ENCODE peak calls at places on chromosomes 1 and 21, in ten cellular contexts. I is tibial nerve, X is A549, Q is esophagus squamous epithelium, E is suprapubic skin, D is K562, F is prostate gland, O is sigmoid colon, L is right lobe of liver, K is heart left ventricle. T is an unnamed sample.
A peak's percentile ranks its signal among the peaks of the same experiment; 100 is the strongest.

GRCh38 chr1:164518692-164519332 is 40.2 kb upstream of the PBX1 start:
- DNase-seq in F (no peak), I (no peak), X (no peak), Q (no peak), K (no peak), O (no peak), L (no peak), E (no peak), D (no peak), T (no peak)

GRCh38 chr21:26116456-26117011 is 54.0 kb downstream of the APP start:
- DNase-seq in E (no peak), K (no peak), Q (no peak), O (no peak), X (no peak), I (no peak), L (no peak), F (peak; percentile 28), D (no peak), T (no peak)

GRCh38 chr1:196462101-196462500 is 146.1 kb downstream of the KCNT2 start:
- DNase-seq in L (no peak), Q (no peak), E (no peak), D (no peak), F (no peak), K (no peak), X (no peak), I (no peak), O (no peak), T (no peak)

GRCh38 chr21:45548711-45549491 is 6.7 kb upstream of the SLC19A1 start:
- DNase-seq in K (no peak), X (no peak), Q (no peak), O (no peak), F (no peak), I (no peak), E (peak; percentile 61), L (no peak), D (no peak), T (no peak)

GRCh38 chr1:92784051-92784638 is 763 bp downstream of the EVI5 start:
- DNase-seq in D (no peak), K (peak; percentile 49), X (peak; percentile 25), E (no peak), Q (no peak), I (peak; percentile 16), O (peak; percentile 75), F (peak; percentile 20), L (peak; percentile 40), T (no peak)

GRCh38 chr1:43314233-43314632 is 13.5 kb downstream of the TIE1 start:
- DNase-seq in Q (no peak), E (no peak), L (no peak), F (no peak), O (peak; percentile 19), X (no peak), D (no peak), I (no peak), K (no peak), T (no peak)

GRCh38 chr1:89523597-89524368 is 846 bp upstream of the LRRC8B start:
- DNase-seq in D (peak; percentile 33), I (no peak), E (no peak), O (no peak), Q (no peak), F (no peak), L (no peak), X (peak; percentile 18), K (peak; percentile 40), T (peak; percentile 36)

GRCh38 chr1:173448945-173449344 is 28.2 kb upstream of the PRDX6 start:
- DNase-seq in O (no peak), K (no peak), F (no peak), Q (no peak), X (no peak), L (no peak), I (no peak), E (no peak), D (no peak), T (no peak)

DNA sequence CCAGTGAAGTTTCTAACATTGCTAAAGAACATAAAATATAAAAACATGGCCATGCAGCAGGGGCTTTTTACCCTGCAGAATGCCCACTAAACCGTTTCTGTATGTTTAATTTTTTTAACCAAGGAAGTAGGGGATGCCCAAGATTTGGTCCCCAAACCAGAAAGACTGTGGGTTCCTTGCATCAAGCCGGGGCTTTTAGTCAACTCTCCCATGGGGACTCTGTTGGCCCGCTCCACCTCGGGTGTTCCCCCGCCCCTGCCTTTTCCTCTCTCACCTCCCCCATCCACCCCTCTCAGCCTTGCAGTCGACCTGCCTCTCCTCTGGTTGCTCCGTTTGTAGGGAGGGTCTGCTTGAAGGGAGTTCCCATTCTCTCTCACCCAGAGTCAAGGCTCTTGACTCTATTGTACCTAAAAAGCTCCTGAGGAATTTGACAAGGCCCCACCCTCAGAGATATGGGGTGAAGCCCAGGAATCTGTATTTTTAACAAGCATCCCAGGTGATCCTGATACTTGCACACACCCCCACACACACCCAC is 117.5 kb downstream of the TOMM20 start:
- DNase-seq in K (no peak), Q (no peak), F (no peak), I (no peak), D (no peak), E (peak; percentile 37), X (no peak), O (no peak), L (no peak), T (no peak)
- H3K4me1 ChIP-seq in K (peaks cover 11% of the 10 kb centered on the region), Q (no peaks in the 10 kb centered on the region), F (no peaks in the 10 kb centered on the region), I (peaks cover 6% of the 10 kb centered on the region), D (peaks cover 17% of the 10 kb centered on the region), E (peaks cover 9% of the 10 kb centered on the region), X (peaks cover 18% of the 10 kb centered on the region), O (no peaks in the 10 kb centered on the region), L (no peaks in the 10 kb centered on the region), T (peaks cover 4% of the 10 kb centered on the region)

GRCh38 chr1:27652505-27652904 is 17.5 kb upstream of the FGR start:
- DNase-seq in I (no peak), K (no peak), E (no peak), O (no peak), Q (no peak), X (no peak), L (no peak), D (no peak), F (no peak), T (no peak)

GRCh38 chr1:27658951-27659496 is 13.0 kb downstream of the IFI6 start:
- DNase-seq in K (no peak), O (peak; percentile 69), L (no peak), D (no peak), I (no peak), F (no peak), E (no peak), Q (no peak), X (no peak), T (peak; percentile 75)

GRCh38 chr1:27655151-27655929 is 16.7 kb downstream of the IFI6 start:
- DNase-seq in Q (no peak), D (no peak), K (no peak), E (no peak), I (no peak), O (no peak), F (no peak), L (no peak), X (no peak), T (no peak)

GRCh38 chr1:27659497-27660299 is 12.3 kb downstream of the IFI6 start:
- DNase-seq in L (peak; percentile 91), E (peak; percentile 96), Q (peak; percentile 71), D (peak; percentile 97), O (peak; percentile 96), X (peak; percentile 61), K (peak; percentile 95), F (peak; percentile 84), I (peak; percentile 87), T (peak; percentile 90)

GRCh38 chr1:27656157-27656893 is 15.7 kb downstream of the IFI6 start:
- DNase-seq in D (no peak), I (no peak), K (no peak), F (no peak), X (no peak), E (no peak), L (no peak), Q (no peak), O (peak; percentile 89), T (peak; percentile 58)
- TF ChIP-seq POLR2A in D (no peak), I (no peak), K (peak; percentile 32), F (no peak), X (no peak), E (no peak), L (no peak), Q (no peak), O (no peak), T (no peak)

GRCh38 chr1:204348722-204349121 is 11.0 kb downstream of the PLEKHA6 start:
- DNase-seq in D (peak; percentile 74), F (no peak), O (peak; percentile 84), E (no peak), I (no peak), Q (no peak), X (no peak), L (no peak), K (peak; percentile 87), T (no peak)

GRCh38 chr1:204349602-204350001 is 10.1 kb downstream of the PLEKHA6 start:
- DNase-seq in K (no peak), F (no peak), Q (no peak), I (no peak), E (no peak), X (no peak), D (no peak), O (no peak), L (no peak), T (no peak)

GRCh38 chr1:204353213-204353910 is 6.4 kb downstream of the PLEKHA6 start:
- DNase-seq in K (no peak), X (no peak), L (no peak), O (no peak), I (no peak), F (no peak), E (no peak), D (no peak), Q (no peak), T (no peak)

GRCh38 chr1:204350265-204350664 is 9.5 kb downstream of the PLEKHA6 start:
- DNase-seq in X (no peak), O (no peak), D (no peak), F (no peak), E (no peak), Q (no peak), K (no peak), L (no peak), I (no peak), T (no peak)

DNA sequence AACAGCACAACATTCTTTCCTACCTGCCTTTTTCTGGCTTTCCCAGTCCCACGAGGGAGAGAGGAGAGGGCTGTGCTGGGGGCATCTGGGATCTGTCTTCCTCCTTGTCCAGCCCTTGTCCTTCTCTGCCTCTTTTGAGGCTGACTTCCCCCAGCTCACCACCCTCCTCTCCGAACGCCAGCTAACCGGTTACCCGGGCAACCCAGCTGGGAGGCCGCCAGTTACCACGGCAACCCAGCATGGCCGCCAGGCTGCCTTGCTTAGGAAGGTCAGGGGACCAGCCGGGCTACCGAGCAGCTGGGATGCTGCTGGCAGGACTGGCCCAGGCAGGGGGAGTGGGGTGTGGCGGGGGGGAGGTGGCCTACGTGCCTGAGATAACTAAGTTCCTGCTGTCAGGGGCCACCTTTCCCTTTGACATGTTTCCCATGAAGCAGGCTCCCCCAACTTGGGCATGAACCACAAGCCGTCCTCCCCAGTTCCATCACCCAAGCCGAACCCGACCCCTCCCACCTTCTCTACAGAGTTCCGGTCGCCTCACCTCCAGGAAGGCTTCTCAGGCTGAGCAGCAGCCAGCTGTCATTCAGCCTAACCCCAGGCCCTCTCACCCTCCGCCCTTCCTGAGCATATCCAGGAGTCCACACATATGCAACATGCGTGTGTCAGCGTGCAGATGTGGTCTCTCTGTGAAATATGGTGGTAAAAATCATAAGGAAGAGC is 8.7 kb downstream of the PLEKHA6 start:
- DNase-seq in O (peak; percentile 88), X (no peak), K (peak; percentile 68), I (peak; percentile 55), F (no peak), L (no peak), E (no peak), Q (no peak), D (peak; percentile 46), T (no peak)
- H3K4me3 ChIP-seq in O (no peak overlapping the region), X (no peak overlapping the region), K (no peak overlapping the region), I (no peak overlapping the region), F (no peak overlapping the region), L (no peak overlapping the region), E (no peak overlapping the region), Q (peak overlapping the region; percentile 26), D (no peak overlapping the region), T (no peak overlapping the region)

GRCh38 chr1:157515709-157516108 is 36.6 kb downstream of the FCRL5 start:
- DNase-seq in X (no peak), O (no peak), Q (no peak), L (no peak), I (no peak), E (no peak), D (no peak), F (no peak), K (no peak), T (no peak)

GRCh38 chr1:157517026-157517425 is 35.3 kb downstream of the FCRL5 start:
- DNase-seq in F (no peak), E (no peak), D (no peak), Q (no peak), X (no peak), L (no peak), I (no peak), K (no peak), O (no peak), T (no peak)

GRCh38 chr1:157520386-157520935 is 31.9 kb downstream of the FCRL5 start:
- DNase-seq in D (no peak), O (no peak), L (no peak), E (no peak), I (no peak), F (no peak), K (no peak), Q (no peak), X (no peak), T (no peak)

GRCh38 chr1:157521056-157521455 is 31.3 kb downstream of the FCRL5 start:
- DNase-seq in O (no peak), D (no peak), F (no peak), I (no peak), L (no peak), E (no peak), Q (no peak), K (no peak), X (no peak), T (no peak)

GRCh38 chr1:157519451-157519850 is 32.9 kb downstream of the FCRL5 start:
- DNase-seq in K (no peak), L (no peak), E (no peak), X (no peak), Q (no peak), I (no peak), F (no peak), D (no peak), O (no peak), T (no peak)
- H3K4me1 ChIP-seq in K (no peaks in the 10 kb centered on the region), L (no peaks in the 10 kb centered on the region), E (no peaks in the 10 kb centered on the region), X (no peaks in the 10 kb centered on the region), Q (no peaks in the 10 kb centered on the region), I (no peaks in the 10 kb centered on the region), F (no peaks in the 10 kb centered on the region), D (no peaks in the 10 kb centered on the region), O (no peaks in the 10 kb centered on the region), T (no peaks in the 10 kb centered on the region)